ENCODE peak calls at places on chromosomes 5 and 9, in eight cellular contexts. U is activated CD8-positive, alpha-beta T cell treated with anti-CD3 and anti-CD28 coated beads for 36 hours; T is activated B cell treated with CpG ODN at 0.5 μM for 24 hours; J is HT1080; H is fibroblast of pulmonary artery; D is iPS DF 19.7; I is transverse colon; Q is heart right ventricle. L is an unnamed sample.

GRCh38 chr5:144101616-144102015 is 68.8 kb downstream of the YIPF5 start:
- DNase-seq in U (no peak), T (no peak), J (no peak), H (no peak), D (no peak), I (no peak), Q (no peak), L (no peak)

GRCh38 chr9:91833096-91833877 is 116.7 kb downstream of the ROR2 start:
- DNase-seq in U (no peak), T (no peak), J (no peak), H (no peak), D (no peak), I (no peak), Q (no peak), L (no peak)

GRCh38 chr5:6542421-6543345 is 90.2 kb downstream of the NSUN2 start:
- DNase-seq in U (no peak), T (no peak), J (no peak), H (no peak), D (no peak), I (no peak), Q (no peak), L (no peak)

GRCh38 chr5:154618696-154619095 is 136.5 kb upstream of the LARP1 start:
- DNase-seq in U (no peak), T (no peak), J (peak; percentile 58), H (no peak), D (no peak), I (no peak), Q (no peak), L (no peak)

GRCh38 chr5:155906046-155906445 is 420.9 kb upstream of the SGCD start:
- DNase-seq in U (no peak), T (no peak), J (no peak), H (no peak), D (no peak), I (no peak), Q (no peak), L (no peak)

GRCh38 chr5:102277059-102277621 is 18.9 kb downstream of the SLCO4C1 start:
- DNase-seq in U (no peak), T (no peak), J (no peak), H (no peak), D (no peak), I (no peak), Q (no peak), L (no peak)

GRCh38 chr5:162248107-162248713 is 180.6 kb downstream of the GABRG2 start:
- DNase-seq in U (peak; percentile 1), T (no peak), J (peak; percentile 11), H (no peak), D (peak; percentile 48), I (no peak), Q (no peak), L (no peak)

GRCh38 chr5:87899109-87900100 is 369.2 kb downstream of the TMEM161B start:
- DNase-seq in U (no peak), T (no peak), J (peak; percentile 73), H (no peak), D (no peak), I (no peak), Q (peak; percentile 63), L (no peak)

GRCh38 chr5:51650824-51651223 is 267.6 kb downstream of the ISL1 start:
- DNase-seq in U (no peak), T (no peak), J (no peak), H (no peak), D (no peak), I (no peak), Q (no peak), L (no peak)

GRCh38 chr5:107968998-107969397 is 298.3 kb upstream of the EFNA5 start:
- DNase-seq in U (no peak), T (no peak), J (peak; percentile 51), H (peak; percentile 11), D (no peak), I (no peak), Q (no peak), L (no peak)

GRCh38 chr9:114285166-114285867 is 37.6 kb upstream of the ORM1 start:
- DNase-seq in U (no peak), T (no peak), J (peak; percentile 92), H (peak; percentile 85), D (no peak), I (no peak), Q (no peak), L (no peak)

L was measured in stimulated activated naive CD8-positive, alpha-beta T cell treated with anti-CD3 and anti-CD28 coated beads, Interleukin-15, amount 100 ng/mL, for 72 hours.